ENCODE peak calls at places on chromosomes 3 and 15, in nine cellular contexts. Q is WERI-Rb-1, F is right lobe of liver, Z is nephron progenitor cell, L is fibroblast of villous mesenchyme, D is endothelial cell, R is stomach, X is transverse colon, M is GM10248. E is an unnamed sample.

GRCh38 chr3:190722181-190722905 is 140.2 kb downstream of the GMNC start:
- DNase-seq in Q (no peak), F (no peak), Z (no peak), L (peak; percentile 25), D (no peak), R (no peak), X (no peak), M (no peak), E (no peak)

GRCh38 chr3:194235160-194235559 is 99.2 kb downstream of the HES1 start:
- DNase-seq in Q (no peak), F (no peak), Z (no peak), L (no peak), D (no peak), R (no peak), X (no peak), M (no peak), E (no peak)

GRCh38 chr3:159322322-159322939 is 520.6 kb downstream of the MFSD1 start:
- DNase-seq in Q (peak; percentile 23), F (peak; percentile 44), Z (peak; percentile 70), L (peak; percentile 31), D (peak; percentile 66), R (no peak), X (peak; percentile 11), M (peak; percentile 42), E (no peak)

GRCh38 chr3:111714305-111714704 is 119.2 kb upstream of the ZBED2 start:
- DNase-seq in Q (no peak), F (no peak), Z (no peak), L (no peak), D (no peak), R (no peak), X (no peak), M (no peak), E (no peak)

GRCh38 chr15:53458736-53459135 is 300.7 kb downstream of the WDR72 start:
- DNase-seq in Q (no peak), F (no peak), Z (no peak), L (no peak), D (no peak), R (no peak), X (no peak), M (no peak), E (no peak)

GRCh38 chr3:54211097-54211496 is 88.7 kb downstream of the CACNA2D3 start:
- DNase-seq in Q (no peak), F (no peak), Z (no peak), L (no peak), D (no peak), R (no peak), X (no peak), M (no peak), E (no peak)

GRCh38 chr15:24848050-24848449 is 106.7 kb upstream of the SNRPN start:
- DNase-seq in Q (peak; percentile 61), F (no peak), Z (peak; percentile 51), L (no peak), D (peak; percentile 38), R (no peak), X (no peak), M (no peak), E (no peak)

GRCh38 chr3:129399895-129400357 is 28.5 kb downstream of the EFCAB12 start:
- DNase-seq in Q (no peak), F (no peak), Z (no peak), L (no peak), D (no peak), R (no peak), X (no peak), M (no peak), E (no peak)

GRCh38 chr3:53109190-53109589 is 21.0 kb downstream of the RFT1 start:
- DNase-seq in Q (no peak), F (no peak), Z (no peak), L (peak; percentile 39), D (no peak), R (no peak), X (no peak), M (no peak), E (no peak)

GRCh38 chr3:63193647-63194046 is 84.5 kb upstream of the SYNPR start:
- DNase-seq in Q (no peak), F (no peak), Z (no peak), L (peak; percentile 13), D (no peak), R (no peak), X (no peak), M (no peak), E (no peak)

GRCh38 chr3:107916166-107916565 is 174.7 kb downstream of the CD47 start:
- DNase-seq in Q (no peak), F (no peak), Z (no peak), L (no peak), D (no peak), R (no peak), X (no peak), M (no peak), E (no peak)

GRCh38 chr3:77816470-77816869 is 776.6 kb downstream of the ROBO2 start:
- DNase-seq in Q (no peak), F (no peak), Z (no peak), L (peak; percentile 2), D (no peak), R (no peak), X (no peak), M (no peak), E (no peak)

GRCh38 chr3:77814845-77815244 is 774.9 kb downstream of the ROBO2 start:
- DNase-seq in Q (no peak), F (no peak), Z (no peak), L (no peak), D (no peak), R (no peak), X (no peak), M (no peak), E (no peak)

GRCh38 chr3:77815467-77815866 is 775.6 kb downstream of the ROBO2 start:
- DNase-seq in Q (peak; percentile 54), F (no peak), Z (peak; percentile 10), L (no peak), D (peak; percentile 33), R (no peak), X (no peak), M (no peak), E (no peak)
- TF ChIP-seq CTCF in Q (peak; percentile 68), F (no peak), Z (peak; percentile 33), L (no peak), D (peak; percentile 18), R (no peak), X (no peak), M (peak; percentile 10), E (no peak)

DNA sequence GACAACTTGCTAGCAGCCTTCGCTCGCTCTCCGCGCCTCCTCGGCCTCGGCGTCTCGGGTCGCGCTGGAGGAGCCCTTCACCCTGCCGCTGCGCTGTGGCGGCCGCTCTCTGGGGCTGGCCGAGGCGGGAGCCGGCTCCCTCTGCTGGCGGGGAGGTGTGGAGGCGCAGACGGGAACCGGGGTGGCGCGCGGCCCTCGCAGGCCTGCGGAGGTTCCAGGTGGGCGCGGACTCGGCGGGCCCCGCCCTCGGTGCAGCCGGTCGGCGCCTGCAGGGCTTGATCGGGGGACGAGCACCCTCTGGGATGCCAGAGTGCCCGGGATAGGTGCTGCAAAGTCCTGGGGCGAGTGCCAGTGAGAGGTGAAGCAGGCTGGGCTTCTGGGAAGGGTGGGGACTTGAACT is 989.9 kb downstream of the ROBO2 start:
- DNase-seq in Q (no peak), F (no peak), Z (peak; percentile 2), L (no peak), D (no peak), R (no peak), X (no peak), M (no peak), E (no peak)
- TF ChIP-seq CTCF in Q (no peak), F (no peak), Z (no peak), L (peak; percentile 2), D (no peak), R (no peak), X (no peak), M (no peak), E (no peak)

DNA sequence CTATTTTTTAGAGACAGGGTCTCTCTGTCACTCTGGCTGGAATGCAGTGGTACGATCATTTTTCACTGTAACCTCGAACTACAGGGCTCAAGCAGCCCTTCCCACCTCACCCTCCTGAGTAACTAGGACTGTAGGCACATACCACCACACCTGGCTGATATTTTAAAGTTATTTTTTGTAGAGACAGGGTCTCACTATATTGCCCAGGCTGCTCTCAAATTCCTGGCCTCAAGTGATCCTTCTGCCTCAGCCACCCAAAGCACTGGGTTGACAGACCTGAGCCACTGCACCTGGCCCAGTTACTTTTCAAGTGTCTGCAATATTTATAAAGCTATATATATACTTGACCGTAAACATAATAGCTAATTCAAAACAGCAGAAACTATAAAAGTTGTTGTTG is 75.0 kb downstream of the PIAS1 start:
- DNase-seq in Q (no peak), F (no peak), Z (no peak), L (no peak), D (no peak), R (no peak), X (no peak), M (no peak), E (no peak)
- TF ChIP-seq CTCF in Q (no peak), F (no peak), Z (no peak), L (no peak), D (no peak), R (no peak), X (no peak), M (no peak), E (no peak)

GRCh38 chr3:56799251-56799882 is 2.4 kb downstream of the ARHGEF3 start:
- DNase-seq in Q (no peak), F (no peak), Z (no peak), L (peak; percentile 82), D (no peak), R (no peak), X (no peak), M (peak; percentile 41), E (no peak)
- TF ChIP-seq CTCF in Q (peak; percentile 23), F (peak; percentile 70), Z (peak; percentile 59), L (peak; percentile 57), D (peak; percentile 88), R (peak; percentile 79), X (peak; percentile 66), M (peak; percentile 57), E (peak; percentile 81)

GRCh38 chr15:101036189-101036588 is 117.0 kb downstream of the LRRK1 start:
- DNase-seq in Q (no peak), F (no peak), Z (no peak), L (no peak), D (no peak), R (no peak), X (no peak), M (no peak), E (no peak)

GRCh38 chr15:101037090-101037830 is 118.1 kb downstream of the LRRK1 start:
- DNase-seq in Q (no peak), F (peak; percentile 31), Z (no peak), L (no peak), D (no peak), R (peak; percentile 2), X (peak; percentile 3), M (no peak), E (no peak)

GRCh38 chr15:101042320-101042719 is 123.2 kb downstream of the LRRK1 start:
- DNase-seq in Q (peak; percentile 0), F (peak; percentile 39), Z (no peak), L (no peak), D (no peak), R (peak; percentile 8), X (peak; percentile 3), M (no peak), E (no peak)

GRCh38 chr15:101038327-101039003 is 119.3 kb downstream of the LRRK1 start:
- DNase-seq in Q (peak; percentile 1), F (peak; percentile 18), Z (no peak), L (no peak), D (no peak), R (peak; percentile 14), X (no peak), M (no peak), E (no peak)

DNA sequence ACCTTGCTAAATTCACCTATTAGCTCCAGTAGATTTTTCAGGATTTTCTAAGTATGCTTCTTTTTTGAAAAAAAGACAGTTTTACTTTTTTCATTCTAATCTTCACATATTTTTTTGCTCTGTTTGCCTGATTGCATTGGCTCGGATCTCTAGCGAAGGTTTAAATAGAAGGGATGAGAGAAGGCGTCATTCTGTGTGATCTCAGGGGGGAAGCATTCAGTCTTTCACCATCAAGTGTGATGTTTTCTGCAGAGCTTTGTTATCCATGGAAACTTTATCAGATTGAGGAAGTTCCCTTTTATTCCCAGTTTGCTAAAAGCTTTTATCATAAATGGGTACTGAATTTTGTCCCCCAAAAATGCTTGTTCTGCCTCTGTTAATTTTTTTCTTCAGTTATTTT is 120.3 kb downstream of the LRRK1 start:
- DNase-seq in Q (no peak), F (no peak), Z (no peak), L (peak; percentile 86), D (no peak), R (no peak), X (peak; percentile 2), M (no peak), E (no peak)
- TF ChIP-seq CTCF in Q (no peak), F (no peak), Z (no peak), L (no peak), D (no peak), R (no peak), X (no peak), M (no peak), E (no peak)

E was measured in activated B cell treated with CpG ODN at 0.5 μM for 24 hours.